ENCODE peak calls at places on chromosome 5, in six cellular contexts. S is GM23248, D is endothelial cell of umbilical vein, Z is neuronal stem cell, R is astrocyte, W is OCI-LY7. G is an unnamed sample.

GRCh38 chr5:73672130-73672529 is 46.1 kb downstream of the ARHGEF28 start:
- DNase-seq in R (no peak), Z (no peak), D (no peak), W (no peak), S (no peak), G (no peak)

GRCh38 chr5:125501396-125501795 is 755.0 kb upstream of the ZNF608 start:
- DNase-seq in D (no peak), S (no peak), R (peak; percentile 42), W (no peak), Z (no peak), G (no peak)

GRCh38 chr5:179839328-179840256 is 18.9 kb downstream of the SQSTM1 start:
- DNase-seq in R (no peak), Z (no peak), D (no peak), S (no peak), W (no peak), G (peak; percentile 29)

GRCh38 chr5:2300421-2300820 is 417.7 kb upstream of the IRX4 start:
- DNase-seq in Z (no peak), D (no peak), W (no peak), R (no peak), S (no peak), G (peak; percentile 42)

GRCh38 chr5:138753794-138754698 is 821 bp downstream of the CTNNA1 start:
- DNase-seq in S (peak; percentile 95), Z (peak; percentile 42), R (peak; percentile 86), W (no peak), D (peak; percentile 91), G (peak; percentile 93)

GRCh38 chr5:96649251-96649937 is 12.8 kb upstream of the CAST start:
- DNase-seq in Z (no peak), D (no peak), S (no peak), R (no peak), W (no peak), G (no peak)

GRCh38 chr5:119275146-119275872 is 80.5 kb upstream of the TNFAIP8 start:
- DNase-seq in Z (no peak), D (no peak), S (peak; percentile 55), R (peak; percentile 70), W (no peak), G (no peak)

GRCh38 chr5:116876240-116876840 is 301.7 kb upstream of the SEMA6A start:
- DNase-seq in R (no peak), S (no peak), W (no peak), Z (no peak), D (no peak), G (no peak)

GRCh38 chr5:139121120-139121519 is 77.0 kb downstream of the SIL1 start:
- DNase-seq in W (no peak), S (no peak), Z (no peak), R (no peak), D (no peak), G (no peak)

GRCh38 chr5:138778234-138778633 is 25.0 kb downstream of the CTNNA1 start:
- DNase-seq in Z (no peak), R (no peak), W (no peak), D (no peak), S (no peak), G (no peak)

GRCh38 chr5:10667431-10668057 is 93.5 kb downstream of the DAP start:
- DNase-seq in Z (no peak), D (no peak), R (no peak), W (no peak), S (no peak), G (no peak)

GRCh38 chr5:96347502-96348292 is 85.4 kb downstream of the PCSK1 start:
- DNase-seq in R (peak; percentile 24), D (peak; percentile 30), W (no peak), Z (no peak), S (peak; percentile 46), G (no peak)

GRCh38 chr5:108983456-108984092 is 235.9 kb downstream of the FER start:
- DNase-seq in D (no peak), W (no peak), Z (no peak), R (peak; percentile 6), S (peak; percentile 60), G (no peak)

GRCh38 chr5:96629774-96630173 is 32.4 kb upstream of the CAST start:
- DNase-seq in W (no peak), D (peak; percentile 44), R (peak; percentile 99), Z (no peak), S (peak; percentile 92), G (peak; percentile 77)

GRCh38 chr5:56640763-56641406 is 174.5 kb upstream of the MAP3K1 start:
- DNase-seq in S (no peak), Z (no peak), R (no peak), W (peak; percentile 48), D (no peak), G (no peak)

GRCh38 chr5:127031147-127031862 is 947 bp upstream of the MARCHF3 start:
- DNase-seq in R (no peak), Z (no peak), D (no peak), S (no peak), W (peak; percentile 29), G (no peak)

GRCh38 chr5:168603776-168604175 is 24.6 kb upstream of the PANK3 start:
- DNase-seq in R (peak; percentile 18), Z (no peak), S (peak; percentile 48), D (no peak), W (no peak), G (no peak)

GRCh38 chr5:175479125-175479881 is 943 bp downstream of the SFXN1 start:
- DNase-seq in S (peak; percentile 26), W (peak; percentile 46), R (no peak), Z (no peak), D (no peak), G (peak; percentile 92)

GRCh38 chr5:110366716-110367115 is 359.8 kb downstream of the TMEM232 start:
- DNase-seq in S (no peak), W (no peak), R (no peak), Z (no peak), D (no peak), G (no peak)

GRCh38 chr5:159956074-159956473 is 39.8 kb downstream of the ADRA1B start:
- DNase-seq in D (no peak), W (no peak), Z (no peak), S (peak; percentile 32), R (no peak), G (no peak)

GRCh38 chr5:87048156-87048555 is 219.5 kb upstream of the RASA1 start:
- DNase-seq in S (peak; percentile 2), R (no peak), D (no peak), Z (no peak), W (no peak), G (no peak)

GRCh38 chr5:149671544-149671943 is 58.6 kb upstream of the PPARGC1B start:
- DNase-seq in D (no peak), W (no peak), R (no peak), Z (no peak), S (no peak), G (no peak)

GRCh38 chr5:103151156-103151555 is 31.1 kb downstream of the PPIP5K2 start:
- DNase-seq in D (no peak), W (no peak), Z (no peak), S (no peak), R (no peak), G (no peak)

GRCh38 chr5:9347541-9348295 is 198.2 kb downstream of the SEMA5A start:
- DNase-seq in D (no peak), W (no peak), S (peak; percentile 50), R (no peak), Z (no peak), G (no peak)

GRCh38 chr5:152097128-152097527 is 172.5 kb upstream of the GLRA1 start:
- DNase-seq in R (no peak), D (no peak), S (no peak), W (no peak), Z (no peak), G (no peak)

DNA sequence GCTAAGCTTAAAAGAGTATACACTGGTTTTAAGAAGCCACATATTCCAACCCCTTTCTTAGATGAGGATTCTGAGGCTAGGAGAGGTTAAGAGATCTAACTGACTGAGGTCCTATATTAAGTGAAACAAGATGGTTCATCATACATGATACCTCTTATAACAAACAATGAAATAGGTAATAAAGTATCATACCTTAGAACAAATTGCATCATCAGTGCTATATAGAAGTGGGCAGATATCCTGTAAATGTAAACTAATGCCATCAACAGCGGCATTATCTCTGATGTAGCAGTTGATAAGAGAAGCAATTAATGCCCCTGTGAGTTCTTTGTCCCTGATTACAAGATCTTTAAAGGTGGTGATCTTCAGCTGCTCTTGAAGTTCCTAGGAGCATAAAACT is 60.5 kb downstream of the NUP155 start:
- DNase-seq in D (no peak), R (no peak), Z (no peak), W (no peak), S (no peak), G (no peak)
- H3K36me3 ChIP-seq in D (peaks cover 6% of the 10 kb centered on the region), R (peaks cover 40% of the 10 kb centered on the region), Z (peaks cover 17% of the 10 kb centered on the region), W (peaks cover 95% of the 10 kb centered on the region), S (peaks cover 65% of the 10 kb centered on the region), G (peaks cover 63% of the 10 kb centered on the region)

GRCh38 chr5:122907238-122907637 is 61.8 kb downstream of the SNX24 start:
- DNase-seq in W (no peak), D (no peak), S (peak; percentile 68), Z (no peak), R (peak; percentile 69), G (peak; percentile 82)
- H3K4me2 ChIP-seq in W (no peak overlapping the region), D (no peak overlapping the region), S (peak overlapping the region; percentile 50), Z (no peak overlapping the region), R (peak overlapping the region; percentile 21), G (peak overlapping the region; percentile 12)

GRCh38 chr5:6715758-6716633 is 2.8 kb downstream of the TENT4A start:
- DNase-seq in Z (no peak), S (no peak), R (no peak), D (no peak), W (peak; percentile 48), G (no peak)
- H3K36me3 ChIP-seq in Z (peaks cover 5% of the 10 kb centered on the region), S (no peaks in the 10 kb centered on the region), R (no peaks in the 10 kb centered on the region), D (no peaks in the 10 kb centered on the region), W (peaks cover 41% of the 10 kb centered on the region), G (no peaks in the 10 kb centered on the region)

GRCh38 chr5:142171270-142171669 is 62.7 kb downstream of the NDFIP1 start:
- DNase-seq in Z (no peak), D (no peak), W (no peak), S (no peak), R (no peak), G (no peak)

GRCh38 chr5:142176255-142176654 is 67.7 kb downstream of the NDFIP1 start:
- DNase-seq in D (no peak), Z (no peak), R (no peak), W (no peak), S (no peak), G (no peak)

GRCh38 chr5:142175461-142176142 is 67.0 kb downstream of the NDFIP1 start:
- DNase-seq in D (no peak), R (no peak), S (no peak), W (no peak), Z (no peak), G (no peak)

GRCh38 chr5:142178651-142179050 is 70.1 kb downstream of the NDFIP1 start:
- DNase-seq in R (no peak), Z (no peak), W (no peak), S (no peak), D (no peak), G (no peak)

DNA sequence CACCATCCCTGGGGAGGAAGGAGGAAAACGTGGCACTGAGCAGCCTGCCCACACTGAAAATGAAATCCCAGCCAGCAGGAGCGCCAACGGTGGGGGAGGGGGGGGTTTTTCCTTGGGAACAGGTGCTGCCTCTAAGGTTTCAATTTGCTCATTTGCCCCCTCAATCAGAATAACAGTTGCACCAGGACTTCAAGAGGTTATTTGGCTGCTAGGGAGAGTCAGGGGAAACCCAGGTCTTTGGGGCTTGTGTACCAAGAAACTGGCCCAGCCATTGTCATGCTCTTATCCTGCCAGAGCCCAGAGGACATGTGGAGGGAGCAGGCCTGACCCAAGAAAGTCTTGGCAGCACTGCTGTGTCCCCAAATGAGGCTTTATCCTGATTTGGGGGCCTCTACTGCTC is 66.5 kb downstream of the NDFIP1 start:
- DNase-seq in Z (no peak), S (no peak), D (no peak), R (no peak), W (no peak), G (no peak)
- H3K4me2 ChIP-seq in Z (no peak overlapping the region), S (no peak overlapping the region), D (no peak overlapping the region), R (no peak overlapping the region), W (no peak overlapping the region), G (no peak overlapping the region)

GRCh38 chr5:140338336-140338735 is 8.1 kb downstream of the HBEGF start:
- DNase-seq in Z (no peak), W (no peak), R (peak; percentile 38), S (peak; percentile 77), D (no peak), G (no peak)
- H3K36me3 ChIP-seq in Z (peaks cover 4% of the 10 kb centered on the region), W (peaks cover 3% of the 10 kb centered on the region), R (peaks cover 58% of the 10 kb centered on the region), S (peaks cover 5% of the 10 kb centered on the region), D (peaks cover 46% of the 10 kb centered on the region), G (peaks cover 34% of the 10 kb centered on the region)